ENCODE peak calls at places on chromosomes 13 and 19, in ten cellular contexts. L, N, Z, A, Q, X, R, Y, U and I are unnamed samples.
A peak's percentile ranks its signal among the peaks of the same experiment; 100 is the strongest.

GRCh38 chr19:6362351-6362801 is 1.0 kb downstream of the CLPP start:
- DNase-seq in L (no peak), N (peak; percentile 39), Z (no peak), A (no peak), Q (no peak), X (no peak), R (no peak), Y (peak; percentile 69), U (no peak), I (peak; percentile 16)

GRCh38 chr13:55893541-55893940 is 1247.2 kb upstream of the PRR20A start:
- DNase-seq in L (no peak), N (no peak), Z (no peak), A (no peak), Q (no peak), X (no peak), R (no peak), Y (no peak), U (no peak), I (no peak)

GRCh38 chr13:52846567-52847321 is 1.7 kb downstream of the PCDH8 start:
- DNase-seq in L (no peak), N (no peak), Z (no peak), A (no peak), Q (no peak), X (peak; percentile 34), R (peak; percentile 91), Y (peak; percentile 46), U (peak; percentile 46), I (peak; percentile 14)

GRCh38 chr13:32164622-32165268 is 133.2 kb downstream of the FRY start:
- DNase-seq in L (peak; percentile 50), N (no peak), Z (peak; percentile 75), A (peak; percentile 21), Q (no peak), X (no peak), R (peak; percentile 95), Y (peak; percentile 29), U (no peak), I (no peak)

GRCh38 chr13:49234741-49235140 is 13.0 kb upstream of the CDADC1 start:
- DNase-seq in L (no peak), N (no peak), Z (no peak), A (no peak), Q (no peak), X (no peak), R (no peak), Y (no peak), U (no peak), I (no peak)

GRCh38 chr19:3024870-3025515 is 4.1 kb downstream of the TLE2 start:
- DNase-seq in L (no peak), N (no peak), Z (no peak), A (no peak), Q (no peak), X (no peak), R (peak; percentile 70), Y (no peak), U (no peak), I (no peak)

GRCh38 chr19:13887039-13887438 is 10.1 kb downstream of the NANOS3 start:
- DNase-seq in L (no peak), N (peak; percentile 60), Z (no peak), A (no peak), Q (no peak), X (no peak), R (no peak), Y (peak; percentile 72), U (no peak), I (peak; percentile 91)

GRCh38 chr19:29767039-29767735 is 44.6 kb upstream of the CCNE1 start:
- DNase-seq in L (no peak), N (no peak), Z (no peak), A (no peak), Q (no peak), X (no peak), R (no peak), Y (no peak), U (no peak), I (no peak)

GRCh38 chr13:109819851-109820250 is 33.5 kb upstream of the IRS2 start:
- DNase-seq in L (no peak), N (no peak), Z (no peak), A (no peak), Q (no peak), X (no peak), R (no peak), Y (no peak), U (no peak), I (no peak)

GRCh38 chr13:104143760-104144406 is 1077.7 kb upstream of the SLC10A2 start:
- DNase-seq in L (no peak), N (no peak), Z (no peak), A (no peak), Q (no peak), X (no peak), R (peak; percentile 25), Y (no peak), U (no peak), I (no peak)

GRCh38 chr13:110187501-110188161 is 119.3 kb downstream of the COL4A1 start:
- DNase-seq in L (no peak), N (no peak), Z (no peak), A (no peak), Q (no peak), X (peak; percentile 73), R (no peak), Y (no peak), U (no peak), I (no peak)

GRCh38 chr13:112674412-112675383 is 15.1 kb upstream of the ATP11A start:
- DNase-seq in L (peak; percentile 71), N (no peak), Z (no peak), A (no peak), Q (no peak), X (no peak), R (no peak), Y (no peak), U (no peak), I (no peak)

GRCh38 chr13:19766637-19767036 is 16.1 kb downstream of the PSPC1 start:
- DNase-seq in L (no peak), N (no peak), Z (no peak), A (no peak), Q (no peak), X (no peak), R (peak; percentile 39), Y (no peak), U (no peak), I (no peak)

GRCh38 chr19:38683393-38684077 is 36.1 kb downstream of the ACTN4 start:
- DNase-seq in L (peak; percentile 49), N (peak; percentile 58), Z (peak; percentile 99), A (peak; percentile 36), Q (no peak), X (peak; percentile 54), R (peak; percentile 95), Y (peak; percentile 55), U (peak; percentile 17), I (no peak)

GRCh38 chr19:39433480-39434079 is 2.2 kb downstream of the RPS16 start:
- DNase-seq in L (no peak), N (no peak), Z (no peak), A (no peak), Q (no peak), X (no peak), R (no peak), Y (no peak), U (no peak), I (no peak)

GRCh38 chr13:110047511-110047910 is 259.4 kb downstream of the COL4A1 start:
- DNase-seq in L (no peak), N (no peak), Z (no peak), A (no peak), Q (no peak), X (peak; percentile 90), R (no peak), Y (no peak), U (no peak), I (no peak)

GRCh38 chr19:8028951-8029491 is 23.5 kb upstream of the CCL25 start:
- DNase-seq in L (no peak), N (no peak), Z (no peak), A (no peak), Q (no peak), X (no peak), R (peak; percentile 69), Y (no peak), U (no peak), I (no peak)

GRCh38 chr19:46181386-46181774 is 33.3 kb downstream of the IGFL2 start:
- DNase-seq in L (no peak), N (no peak), Z (no peak), A (no peak), Q (no peak), X (no peak), R (no peak), Y (no peak), U (no peak), I (no peak)

GRCh38 chr19:50925734-50926133 is 14.5 kb upstream of the KLK4 start:
- DNase-seq in L (no peak), N (no peak), Z (no peak), A (no peak), Q (no peak), X (no peak), R (no peak), Y (no peak), U (no peak), I (no peak)

GRCh38 chr13:26050568-26051230 is 1.1 kb downstream of the SHISA2 start:
- DNase-seq in L (no peak), N (no peak), Z (no peak), A (no peak), Q (no peak), X (no peak), R (peak; percentile 79), Y (no peak), U (no peak), I (no peak)